ENCODE peak calls at places on chromosomes 7 and 10, in four cellular contexts. N, J, D and Z are unnamed samples.

GRCh38 chr7:106870983-106871410 is 5.9 kb downstream of the PIK3CG start:
- DNase-seq in N (no peak), D (no peak), J (no peak), Z (no peak)

GRCh38 chr7:151631149-151631967 is 111.7 kb upstream of the RHEB start:
- DNase-seq in J (peak; percentile 35), N (peak; percentile 28), D (no peak), Z (no peak)

GRCh38 chr10:89371987-89372386 is 5.9 kb upstream of the IFIT1B start:
- DNase-seq in N (no peak), J (no peak), D (no peak), Z (no peak)

GRCh38 chr10:124320778-124321432 is 97.8 kb downstream of the OAT start:
- DNase-seq in D (no peak), J (no peak), N (no peak), Z (no peak)

GRCh38 chr10:111093741-111094380 is 17.0 kb downstream of the ADRA2A start:
- DNase-seq in D (peak; percentile 78), N (no peak), J (peak; percentile 67), Z (peak; percentile 44)

GRCh38 chr7:44970521-44971051 is 8.2 kb downstream of the MYO1G start:
- DNase-seq in D (peak; percentile 2), J (no peak), N (no peak), Z (peak; percentile 50)

GRCh38 chr7:130063036-130063435 is 7.3 kb upstream of the KLHDC10 start:
- DNase-seq in D (peak; percentile 17), N (peak; percentile 65), J (peak; percentile 57), Z (peak; percentile 72)

GRCh38 chr10:68049289-68050078 is 25.6 kb downstream of the HERC4 start:
- DNase-seq in N (no peak), J (no peak), D (no peak), Z (no peak)

GRCh38 chr10:127142831-127143230 is 53.6 kb downstream of the INSYN2A start:
- DNase-seq in J (no peak), N (no peak), D (no peak), Z (no peak)

GRCh38 chr7:64314493-64315020 is 796 bp downstream of the ZNF736 start:
- DNase-seq in N (no peak), J (peak; percentile 2), D (no peak), Z (no peak)

GRCh38 chr7:149440222-149440621 is 20.6 kb downstream of the ZNF777 start:
- DNase-seq in N (no peak), D (no peak), J (peak; percentile 11), Z (peak; percentile 20)

GRCh38 chr7:48637382-48637781 is 287.0 kb upstream of the CDC14C start:
- DNase-seq in D (no peak), N (peak; percentile 44), J (peak; percentile 14), Z (no peak)

GRCh38 chr7:157700237-157701005 is 363.6 kb downstream of the DNAJB6 start:
- DNase-seq in D (no peak), J (no peak), N (no peak), Z (peak; percentile 48)

GRCh38 chr7:158779061-158779992 is 50.0 kb downstream of the ESYT2 start:
- DNase-seq in N (no peak), J (no peak), D (no peak), Z (no peak)

GRCh38 chr7:24701232-24701898 is 55.9 kb downstream of the GSDME start:
- DNase-seq in N (no peak), D (peak; percentile 69), J (peak; percentile 89), Z (no peak)

GRCh38 chr7:136293272-136293671 is 316.1 kb upstream of the MTPN start:
- DNase-seq in N (no peak), D (no peak), J (no peak), Z (no peak)

GRCh38 chr7:70052691-70053090 is 454.4 kb downstream of the AUTS2 start:
- DNase-seq in D (peak; percentile 70), N (no peak), J (no peak), Z (no peak)

GRCh38 chr10:110522365-110522988 is 24.8 kb downstream of the DUSP5 start:
- DNase-seq in N (no peak), J (peak; percentile 50), D (no peak), Z (no peak)

GRCh38 chr10:133162178-133162909 is 2.3 kb downstream of the KNDC1 start:
- DNase-seq in J (no peak), N (no peak), D (no peak), Z (no peak)

GRCh38 chr10:22831586-22831985 is 96.3 kb upstream of the ARMC3 start:
- DNase-seq in N (no peak), D (no peak), J (no peak), Z (no peak)

GRCh38 chr7:17401806-17402627 is 103.6 kb downstream of the AHR start:
- DNase-seq in N (no peak), J (no peak), D (no peak), Z (no peak)

GRCh38 chr7:7702826-7703225 is 15.6 kb downstream of the RPA3 start:
- DNase-seq in N (no peak), J (no peak), D (peak; percentile 66), Z (no peak)

GRCh38 chr7:28166982-28167715 is 13.4 kb downstream of the JAZF1 start:
- DNase-seq in J (no peak), D (no peak), N (no peak), Z (no peak)

GRCh38 chr7:44854644-44855364 is 6.9 kb upstream of the H2AZ2 start:
- DNase-seq in N (no peak), J (no peak), D (no peak), Z (no peak)

GRCh38 chr10:112137381-112137987 is 46.1 kb downstream of the GPAM start:
- DNase-seq in D (peak; percentile 93), J (peak; percentile 73), N (peak; percentile 19), Z (peak; percentile 89)